ENCODE peak calls at places on chromosomes 1 and 21, in six cellular contexts. H, K, V, R, M and E are unnamed samples. For H3K27me3, the result is how much of the 10 kb centered on the place peaks cover.

GRCh38 chr1:218156602-218157001 is 128.5 kb upstream of the RRP15 start:
- DNase-seq in V (peak), R (no peak), H (no peak), M (peak), K (no peak), E (peak)

GRCh38 chr21:43609501-43610340 is 49.6 kb downstream of the HSF2BP start:
- DNase-seq in K (peak), M (peak), V (peak), H (no peak), R (no peak), E (no peak)

GRCh38 chr21:33401617-33401967 is 1.6 kb upstream of the IFNGR2 start:
- DNase-seq in R (no peak), K (no peak), H (no peak), M (no peak), V (no peak), E (no peak)

GRCh38 chr1:8746554-8746953 is 70.9 kb downstream of the RERE start:
- DNase-seq in K (peak), M (no peak), R (no peak), V (no peak), H (no peak), E (no peak)

GRCh38 chr1:237394263-237394662 is 352.3 kb downstream of the RYR2 start:
- DNase-seq in K (no peak), R (no peak), M (no peak), H (no peak), V (no peak), E (no peak)

GRCh38 chr1:110319332-110320167 is 19.6 kb upstream of the RBM15 start:
- DNase-seq in M (no peak), V (no peak), K (no peak), R (no peak), H (no peak), E (no peak)

GRCh38 chr1:9705337-9706098 is 54.0 kb downstream of the PIK3CD start:
- DNase-seq in V (no peak), H (no peak), R (no peak), K (peak), M (no peak), E (no peak)

GRCh38 chr1:203692565-203693470 is 66.2 kb downstream of the ATP2B4 start:
- DNase-seq in H (no peak), M (peak), R (no peak), K (peak), V (peak), E (no peak)

GRCh38 chr1:186239211-186239610 is 135.8 kb downstream of the TPR start:
- DNase-seq in R (no peak), H (no peak), K (no peak), M (no peak), V (no peak), E (no peak)

GRCh38 chr1:225471453-225472301 is 43.8 kb upstream of the LBR start:
- DNase-seq in V (no peak), K (no peak), M (no peak), R (no peak), H (peak), E (peak)

GRCh38 chr1:223765036-223765718 is 52.8 kb downstream of the CAPN2 start:
- DNase-seq in M (no peak), K (peak), R (no peak), H (peak), V (peak), E (peak)

GRCh38 chr21:25967566-25968438 is 202.8 kb downstream of the APP start:
- DNase-seq in R (peak), H (no peak), V (no peak), K (no peak), M (no peak), E (no peak)

GRCh38 chr1:205665216-205665757 is 15.0 kb downstream of the SLC45A3 start:
- DNase-seq in M (no peak), R (no peak), K (no peak), V (no peak), H (no peak), E (peak)

GRCh38 chr1:116130376-116130775 is 19.2 kb downstream of the MAB21L3 start:
- DNase-seq in R (no peak), H (no peak), K (no peak), V (no peak), M (no peak), E (no peak)

GRCh38 chr1:90823686-90824085 is 106.6 kb upstream of the BARHL2 start:
- DNase-seq in H (no peak), V (no peak), M (no peak), R (no peak), K (no peak), E (no peak)

DNA sequence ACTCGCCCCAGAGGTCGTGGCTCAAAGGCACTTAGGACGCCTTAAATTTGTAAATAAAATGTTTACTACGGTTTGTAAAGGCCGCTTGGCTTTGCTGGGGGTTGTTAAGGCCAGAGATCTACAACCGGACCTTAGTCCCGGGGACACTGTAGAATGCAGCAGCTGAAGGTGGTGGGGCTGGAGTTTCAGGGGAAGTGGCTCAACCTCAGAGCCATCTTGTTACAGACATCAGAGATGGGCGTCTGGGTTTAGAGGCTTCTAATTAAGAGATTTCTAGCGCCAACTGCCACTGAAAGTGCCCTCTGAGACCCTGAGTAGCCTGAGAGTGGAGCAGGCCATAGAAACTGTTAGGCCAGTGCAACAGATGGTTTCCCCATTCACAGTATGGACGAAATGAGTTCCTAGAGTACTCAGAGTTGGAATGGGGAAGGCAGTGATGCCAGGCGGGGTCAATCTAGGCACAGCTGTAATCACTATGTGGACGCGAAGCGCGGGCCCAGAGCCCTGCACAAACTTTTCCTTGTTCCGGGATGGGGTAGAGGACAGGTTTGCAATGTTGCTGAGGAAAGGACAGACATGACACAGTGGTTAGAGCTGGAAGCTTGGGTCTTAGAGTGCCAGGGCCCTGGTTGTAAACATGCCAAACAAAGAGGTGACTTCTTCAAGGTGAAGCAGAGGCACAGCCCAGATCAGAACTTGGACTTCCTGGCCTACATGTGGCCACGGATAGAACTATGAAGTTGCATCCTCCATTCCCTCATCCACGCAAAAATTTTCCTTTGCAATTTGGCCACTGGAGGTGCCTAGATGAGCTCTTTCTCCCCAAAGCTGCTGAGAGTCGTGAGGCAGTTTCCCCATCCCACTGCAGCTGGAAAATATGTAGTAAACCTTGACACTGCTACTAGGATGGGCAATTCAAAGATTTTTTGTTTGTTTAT is 6.0 kb downstream of the HLX start:
- DNase-seq in H (no peak), R (no peak), K (no peak), M (no peak), V (no peak), E (no peak)
- H3K27me3 ChIP-seq in H (half or more), R (under half), K (under half), M (half or more), V (half or more), E (half or more)

GRCh38 chr1:233904979-233905415 is 521 bp downstream of the SLC35F3 start:
- DNase-seq in R (no peak), V (peak), H (no peak), M (no peak), K (no peak), E (peak)
- H3K27me3 ChIP-seq in R (under half), V (half or more), H (under half), M (half or more), K (under half), E (half or more)

DNA sequence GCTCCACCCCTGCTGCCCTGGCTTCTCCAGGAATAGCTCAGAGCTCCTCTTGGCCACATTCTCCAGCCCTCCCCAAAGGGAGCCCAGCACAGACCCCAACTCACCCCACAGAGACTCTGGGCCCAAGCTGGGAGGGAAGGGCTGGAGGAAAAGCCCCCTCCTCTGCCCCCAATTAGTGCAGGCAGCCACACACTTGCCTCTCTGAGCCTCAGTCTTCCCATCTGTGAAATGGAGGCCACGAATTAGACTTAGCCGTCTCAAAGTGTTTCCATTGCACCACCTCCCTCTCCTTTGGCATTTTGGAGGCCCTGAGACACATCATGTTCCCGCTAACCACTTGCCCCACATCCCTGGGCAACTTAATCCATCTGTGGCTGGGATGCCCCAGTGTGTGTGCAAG is 108.0 kb downstream of the PAX7 start:
- DNase-seq in M (no peak), R (no peak), K (no peak), V (no peak), H (no peak), E (no peak)
- H3K27me3 ChIP-seq in M (under half), R (under half), K (under half), V (under half), H (under half), E (under half)

DNA sequence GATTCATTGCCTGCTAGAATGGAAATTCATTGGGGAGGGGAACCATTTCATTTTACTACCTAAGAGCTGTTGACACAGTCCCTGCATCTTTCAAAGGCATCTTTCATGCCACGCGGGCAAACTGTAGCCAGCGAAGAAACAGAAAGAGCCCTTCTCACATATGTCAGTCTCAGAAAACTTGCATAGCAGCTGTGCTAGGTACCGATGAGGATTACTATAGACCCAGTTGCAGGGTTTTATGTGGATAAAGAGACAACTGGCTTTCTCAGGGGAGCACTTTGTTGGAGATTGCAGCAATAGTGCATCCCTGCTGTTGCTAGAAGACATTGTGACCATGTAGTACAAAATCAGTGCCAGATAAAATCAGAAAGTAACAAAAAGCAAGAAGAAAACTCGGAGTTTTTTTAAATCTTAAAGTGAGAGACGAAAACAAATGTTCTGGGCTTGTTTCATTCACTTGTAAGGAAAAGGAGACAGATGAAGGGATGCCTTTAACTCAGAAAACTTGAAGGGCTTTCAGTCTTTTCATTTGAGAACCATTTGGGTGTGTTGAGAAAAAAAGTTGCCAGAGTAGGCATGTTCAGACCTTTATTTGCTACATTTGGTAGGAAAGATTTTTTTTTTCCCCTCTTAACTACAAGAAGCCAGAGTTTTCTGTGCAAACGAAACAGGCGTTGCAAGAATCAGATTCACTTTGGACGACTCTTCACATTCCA is 804.1 kb downstream of the USP25 start:
- DNase-seq in V (no peak), R (no peak), M (no peak), K (no peak), H (no peak), E (no peak)
- H3K27me3 ChIP-seq in V (under half), R (under half), M (under half), K (under half), H (under half), E (under half)

GRCh38 chr21:14739590-14739989 is 193.5 kb upstream of the SAMSN1 start:
- DNase-seq in V (no peak), M (no peak), R (no peak), K (no peak), H (no peak), E (no peak)
- H3K27me3 ChIP-seq in V (under half), M (under half), R (under half), K (under half), H (under half), E (under half)

GRCh38 chr21:45156459-45156858 is 82.1 kb downstream of the ADARB1 start:
- DNase-seq in K (no peak), R (no peak), H (no peak), M (no peak), V (no peak), E (peak)
- H3K27me3 ChIP-seq in K (under half), R (under half), H (under half), M (under half), V (under half), E (under half)